ENCODE peak calls at places on chromosomes 5 and 9, in six cellular contexts. J, N, L, S, C and M are unnamed samples.

GRCh38 chr5:65612298-65612907 is 11.7 kb downstream of the TRIM23 start:
- DNase-seq in C (no peak), L (no peak), J (no peak), S (no peak), N (no peak), M (no peak)

GRCh38 chr9:89699646-89700045 is 94.8 kb downstream of the GADD45G start:
- DNase-seq in J (no peak), S (no peak), L (no peak), N (no peak), C (no peak), M (no peak)

GRCh38 chr9:126604059-126604685 is 9.6 kb upstream of the LMX1B start:
- DNase-seq in L (no peak), N (no peak), J (no peak), C (no peak), S (no peak), M (no peak)

GRCh38 chr5:134846641-134846960 is 833 bp downstream of the C5orf24 start:
- DNase-seq in L (no peak), C (peak; percentile 52), S (no peak), N (no peak), J (no peak), M (no peak)

GRCh38 chr9:1129382-1129781 is 79.2 kb downstream of the DMRT2 start:
- DNase-seq in N (no peak), C (no peak), J (no peak), L (no peak), S (no peak), M (peak; percentile 12)

GRCh38 chr5:24783596-24783995 is 138.8 kb upstream of the CDH10 start:
- DNase-seq in L (no peak), S (no peak), N (no peak), C (no peak), J (no peak), M (no peak)

GRCh38 chr5:7873216-7873615 is 4.3 kb downstream of the MTRR start:
- DNase-seq in C (no peak), N (no peak), L (no peak), J (no peak), S (no peak), M (no peak)

GRCh38 chr9:35604578-35605335 is at the start of gene TESK1:
- DNase-seq in L (peak; percentile 32), N (peak; percentile 72), C (peak; percentile 81), S (peak; percentile 68), J (no peak), M (peak; percentile 94)

GRCh38 chr9:129124507-129125069 is 13.4 kb downstream of the PTPA start:
- DNase-seq in C (no peak), J (no peak), S (no peak), L (no peak), N (no peak), M (no peak)

GRCh38 chr5:160979356-160979755 is 127.3 kb upstream of the ATP10B start:
- DNase-seq in S (no peak), C (no peak), L (no peak), N (no peak), J (no peak), M (no peak)

GRCh38 chr5:134436523-134437339 is 25.1 kb upstream of the CDKN2AIPNL start:
- DNase-seq in L (peak; percentile 84), S (peak; percentile 33), N (peak; percentile 23), J (peak; percentile 66), C (peak; percentile 94), M (no peak)

GRCh38 chr9:95494022-95494415 is 22.8 kb downstream of the PTCH1 start:
- DNase-seq in C (peak; percentile 64), S (peak; percentile 75), J (no peak), L (no peak), N (no peak), M (no peak)

GRCh38 chr5:169394371-169394770 is 93.4 kb upstream of the SLIT3 start:
- DNase-seq in S (no peak), N (no peak), C (no peak), L (no peak), J (no peak), M (no peak)

GRCh38 chr5:142757564-142757963 is 12.6 kb upstream of the ARHGAP26 start:
- DNase-seq in J (no peak), C (no peak), L (no peak), N (no peak), S (no peak), M (no peak)

GRCh38 chr5:170631471-170632195 is 127.8 kb downstream of the KCNIP1 start:
- DNase-seq in N (no peak), C (peak; percentile 21), S (peak; percentile 17), L (no peak), J (no peak), M (peak; percentile 76)

GRCh38 chr5:141973871-141974595 is 5.1 kb downstream of the RNF14 start:
- DNase-seq in C (no peak), S (no peak), N (no peak), J (no peak), L (no peak), M (no peak)

GRCh38 chr5:41508186-41508585 is 2.2 kb downstream of the PLCXD3 start:
- DNase-seq in S (no peak), C (no peak), J (no peak), N (no peak), L (peak; percentile 35), M (no peak)

GRCh38 chr5:65394078-65394477 is 87.6 kb downstream of the ADAMTS6 start:
- DNase-seq in N (no peak), C (no peak), L (peak; percentile 30), S (peak; percentile 22), J (peak; percentile 67), M (no peak)

GRCh38 chr9:127308559-127309429 is 44.2 kb downstream of the GARNL3 start:
- DNase-seq in S (no peak), N (no peak), C (no peak), J (no peak), L (no peak), M (no peak)

GRCh38 chr5:34522599-34523381 is 133.3 kb upstream of the RAI14 start:
- DNase-seq in S (peak; percentile 25), C (peak; percentile 94), L (peak; percentile 79), N (peak; percentile 34), J (peak; percentile 50), M (peak; percentile 81)

GRCh38 chr5:57680686-57681085 is 198.1 kb upstream of the ACTBL2 start:
- DNase-seq in J (no peak), L (no peak), N (no peak), C (no peak), S (no peak), M (no peak)

GRCh38 chr9:133137451-133138231 is 16.6 kb upstream of the RALGDS start:
- DNase-seq in S (peak; percentile 93), J (no peak), C (no peak), N (no peak), L (no peak), M (no peak)

GRCh38 chr9:20558609-20559016 is 63.7 kb downstream of the MLLT3 start:
- DNase-seq in N (no peak), C (no peak), S (no peak), L (peak; percentile 79), J (no peak), M (peak; percentile 17)

GRCh38 chr5:113678924-113679575 is 165.6 kb downstream of the YTHDC2 start:
- DNase-seq in J (no peak), N (no peak), L (peak; percentile 31), C (peak; percentile 53), S (peak; percentile 0), M (peak; percentile 67)

GRCh38 chr9:107948601-107949000 is 459.0 kb upstream of the KLF4 start:
- DNase-seq in J (no peak), S (no peak), C (no peak), N (no peak), L (no peak), M (no peak)

GRCh38 chr5:84564311-84564710 is 179.6 kb upstream of the EDIL3 start:
- DNase-seq in L (peak; percentile 25), S (no peak), C (no peak), J (no peak), N (no peak), M (no peak)

GRCh38 chr5:35990941-35991592 is at the start of gene UGT3A1:
- DNase-seq in C (no peak), L (no peak), J (peak; percentile 36), N (no peak), S (no peak), M (peak; percentile 71)

GRCh38 chr5:159987031-159987674 is 21.8 kb upstream of the TTC1 start:
- DNase-seq in S (peak; percentile 55), C (peak; percentile 82), J (no peak), N (peak; percentile 54), L (no peak), M (peak; percentile 91)

GRCh38 chr9:133351908-133352634 is 4.1 kb downstream of the RPL7A start:
- DNase-seq in J (no peak), C (peak; percentile 78), S (no peak), L (no peak), N (no peak), M (peak; percentile 69)

GRCh38 chr5:160930361-160930760 is 78.3 kb upstream of the ATP10B start:
- DNase-seq in J (no peak), C (peak; percentile 26), S (no peak), L (no peak), N (no peak), M (peak; percentile 78)

GRCh38 chr5:38500861-38501260 is 55.6 kb downstream of the LIFR start:
- DNase-seq in N (no peak), C (no peak), J (no peak), S (no peak), L (peak; percentile 74), M (no peak)

GRCh38 chr5:117295941-117296340 is 721.3 kb upstream of the SEMA6A start:
- DNase-seq in J (peak; percentile 49), N (no peak), L (peak; percentile 18), S (no peak), C (no peak), M (no peak)

GRCh38 chr9:98575379-98576346 is 133.1 kb downstream of the GABBR2 start:
- DNase-seq in J (peak; percentile 20), L (peak; percentile 9), N (no peak), C (peak; percentile 27), S (no peak), M (no peak)